ENCODE peak calls at places on chromosomes 4 and X, in nine cellular contexts. R is heart left ventricle; V is Calu3; Z is activated CD8-positive, alpha-beta memory T cell treated with anti-CD3 and anti-CD28 coated beads, Interleukin-2, amount 10 ng/mL, durations not matched to agents 7 days and 5 days; N is ovary; X is non-pigmented ciliary epithelial cell; Y is NCI-H1694 treated with DMSO at 0.1 percent for 48 hours; U is SW480; W is BE2C. T is an unnamed sample.
A peak's percentile ranks its signal among the peaks of the same experiment; 100 is the strongest.

GRCh38 chr4:80254114-80254513 is 12.3 kb upstream of the FGF5 start:
- DNase-seq in R (no peak), V (no peak), Z (no peak), N (no peak), X (no peak), Y (no peak), U (no peak), W (no peak), T (no peak)

GRCh38 chrX:40143987-40144386 is 46.2 kb upstream of the BCOR start:
- DNase-seq in R (no peak), V (no peak), Z (no peak), N (no peak), X (no peak), Y (no peak), U (no peak), W (no peak), T (no peak)

GRCh38 chrX:70452143-70452733 is 7.6 kb downstream of the DLG3 start:
- DNase-seq in R (peak; percentile 46), V (peak; percentile 83), Z (peak; percentile 77), N (peak; percentile 53), X (no peak), Y (peak; percentile 15), U (peak; percentile 54), W (no peak), T (peak; percentile 65)

GRCh38 chr4:108555701-108556100 is 64.7 kb upstream of the RPL34 start:
- DNase-seq in R (no peak), V (no peak), Z (no peak), N (no peak), X (no peak), Y (no peak), U (no peak), W (no peak), T (no peak)

GRCh38 chr4:25007608-25008007 is 23.1 kb downstream of the LGI2 start:
- DNase-seq in R (no peak), V (no peak), Z (no peak), N (no peak), X (no peak), Y (no peak), U (no peak), W (no peak), T (no peak)

GRCh38 chr4:159401791-159402380 is 299.0 kb downstream of the RAPGEF2 start:
- DNase-seq in R (no peak), V (no peak), Z (no peak), N (no peak), X (peak; percentile 93), Y (no peak), U (peak; percentile 22), W (no peak), T (peak; percentile 57)

GRCh38 chr4:2643555-2643954 is 107.1 kb downstream of the FAM193A start:
- DNase-seq in R (no peak), V (no peak), Z (no peak), N (no peak), X (no peak), Y (no peak), U (no peak), W (no peak), T (no peak)

GRCh38 chr4:57403591-57403990 is 293.4 kb upstream of the IGFBP7 start:
- DNase-seq in R (no peak), V (no peak), Z (no peak), N (no peak), X (no peak), Y (no peak), U (no peak), W (no peak), T (no peak)

GRCh38 chrX:125203379-125203736 is 116.3 kb upstream of the TEX13C start:
- DNase-seq in R (no peak), V (no peak), Z (no peak), N (no peak), X (no peak), Y (no peak), U (no peak), W (no peak), T (peak; percentile 5)

GRCh38 chrX:110086162-110086915 is 83.4 kb downstream of the TMEM164 start:
- DNase-seq in R (no peak), V (no peak), Z (no peak), N (no peak), X (no peak), Y (no peak), U (no peak), W (no peak), T (no peak)

T was measured in AG20443.